ENCODE peak calls at places on chromosome 13, in ten cellular contexts. Q is activated CD4-positive, alpha-beta T cell treated with anti-CD3 and anti-CD28 coated beads, Interleukin-2, amount 50 U/mL, for 1 hour; J is stimulated activated CD4-positive, alpha-beta T cell treated with anti-CD3 and anti-CD28 coated beads, TNF-alpha, amount 100 ng/mL, for 24 hours; U is hippocampal formation; B is RCC 7860; Y is pancreas; H is stimulated activated CD8-positive, alpha-beta memory T cell treated with anti-CD3 and anti-CD28 coated beads, Interleukin-7, amount 100 ng/mL, for 1 hour; S is left colon; D is NCI-H187 treated with DMSO at 0.1 percent for 48 hours; X is heart left ventricle. V is an unnamed sample.

GRCh38 chr13:78067290-78067689 is 148.7 kb upstream of the EDNRB start:
- DNase-seq in U (no peak), J (no peak), D (no peak), Y (no peak), H (no peak), B (no peak), X (no peak), Q (no peak), S (no peak), V (no peak)

GRCh38 chr13:99468971-99469545 is 32.2 kb upstream of the TM9SF2 start:
- DNase-seq in S (no peak), Y (no peak), U (no peak), J (no peak), X (no peak), Q (no peak), D (no peak), H (no peak), B (no peak), V (peak)

GRCh38 chr13:44894001-44894770 is 95.1 kb downstream of the NUFIP1 start:
- DNase-seq in J (no peak), H (no peak), X (no peak), Y (no peak), Q (no peak), B (no peak), D (no peak), S (no peak), U (no peak), V (no peak)

GRCh38 chr13:51607165-51607564 is 22.9 kb downstream of the WDFY2 start:
- DNase-seq in Y (no peak), Q (no peak), S (no peak), X (no peak), B (no peak), U (no peak), J (no peak), D (no peak), H (no peak), V (no peak)

GRCh38 chr13:49356224-49356623 is 87.6 kb downstream of the CAB39L start:
- DNase-seq in B (peak), X (no peak), H (no peak), D (no peak), Q (no peak), S (no peak), Y (no peak), J (no peak), U (no peak), V (no peak)

GRCh38 chr13:45356966-45357689 is 16.1 kb upstream of the TPT1 start:
- DNase-seq in D (no peak), Y (no peak), Q (no peak), H (no peak), B (no peak), S (no peak), J (no peak), X (no peak), U (no peak), V (peak)

GRCh38 chr13:28536371-28536770 is 41.4 kb upstream of the FLT1 start:
- DNase-seq in X (no peak), S (no peak), H (no peak), B (no peak), D (no peak), Q (no peak), Y (no peak), U (no peak), J (no peak), V (no peak)

GRCh38 chr13:112657850-112658445 is 31.9 kb upstream of the ATP11A start:
- DNase-seq in D (no peak), H (no peak), B (peak), J (no peak), Y (no peak), S (peak), Q (no peak), X (no peak), U (no peak), V (no peak)

GRCh38 chr13:64758520-64758919 is 2471.6 kb downstream of the PCDH9 start:
- DNase-seq in D (no peak), H (no peak), Y (no peak), Q (no peak), S (no peak), B (no peak), X (no peak), U (no peak), J (no peak), V (no peak)

GRCh38 chr13:30564489-30564888 is 53.2 kb upstream of the USPL1 start:
- DNase-seq in D (no peak), S (no peak), Q (no peak), X (no peak), H (no peak), Y (no peak), U (no peak), B (no peak), J (no peak), V (no peak)

GRCh38 chr13:110314516-110315245 is 7.6 kb downstream of the COL4A2 start:
- DNase-seq in B (no peak), S (no peak), U (no peak), X (peak), H (no peak), D (no peak), Q (no peak), Y (no peak), J (no peak), V (no peak)

GRCh38 chr13:95456837-95457236 is 95.7 kb upstream of the CLDN10 start:
- DNase-seq in J (no peak), H (no peak), U (peak), D (no peak), Y (no peak), X (no peak), S (no peak), B (no peak), Q (no peak), V (peak)

GRCh38 chr13:20891034-20891433 is 11.5 kb downstream of the XPO4 start:
- DNase-seq in D (no peak), B (no peak), X (no peak), U (no peak), Y (no peak), J (no peak), Q (no peak), S (no peak), H (no peak), V (no peak)

GRCh38 chr13:40064723-40065122 is 409.3 kb downstream of the COG6 start:
- DNase-seq in Y (no peak), S (no peak), Q (no peak), H (no peak), X (no peak), B (peak), D (no peak), J (no peak), U (no peak), V (no peak)

GRCh38 chr13:99980201-99981114 is 1.1 kb upstream of the ZIC2 start:
- DNase-seq in Q (peak), D (peak), X (peak), J (no peak), U (peak), S (peak), Y (peak), H (no peak), B (peak), V (peak)

GRCh38 chr13:60509601-60510386 is 112.8 kb downstream of the TDRD3 start:
- DNase-seq in S (no peak), U (no peak), D (no peak), J (no peak), Y (no peak), B (peak), H (no peak), X (no peak), Q (no peak), V (no peak)

GRCh38 chr13:94548382-94549240 is 47.3 kb downstream of the TGDS start:
- DNase-seq in X (peak), Y (peak), Q (no peak), H (no peak), B (no peak), S (peak), U (peak), J (no peak), D (peak), V (no peak)

GRCh38 chr13:20843177-20843576 is 59.4 kb downstream of the XPO4 start:
- DNase-seq in U (no peak), H (no peak), J (no peak), D (no peak), B (no peak), Y (no peak), S (no peak), Q (no peak), X (peak), V (no peak)

GRCh38 chr13:101065314-101065713 is 351.0 kb downstream of the NALCN start:
- DNase-seq in D (no peak), S (no peak), X (no peak), B (no peak), H (no peak), Q (no peak), J (no peak), U (no peak), Y (no peak), V (no peak)

GRCh38 chr13:37059136-37059847 is at the start of gene SUPT20H:
- DNase-seq in H (peak), U (peak), B (peak), Y (peak), Q (peak), D (peak), J (peak), S (peak), X (peak), V (peak)

GRCh38 chr13:85508683-85509329 is 290.4 kb downstream of the SLITRK6 start:
- DNase-seq in H (no peak), B (no peak), U (no peak), S (no peak), Q (no peak), J (no peak), Y (no peak), X (no peak), D (no peak), V (no peak)

GRCh38 chr13:103694033-103694432 is 627.8 kb upstream of the SLC10A2 start:
- DNase-seq in H (no peak), Q (no peak), S (no peak), U (no peak), J (no peak), D (peak), B (no peak), Y (no peak), X (no peak), V (peak)

GRCh38 chr13:40352807-40353562 is 313.5 kb downstream of the FOXO1 start:
- DNase-seq in Q (no peak), S (no peak), Y (no peak), J (no peak), H (no peak), U (no peak), D (no peak), X (no peak), B (no peak), V (no peak)

GRCh38 chr13:43732726-43733125 is 54.0 kb downstream of the ENOX1 start:
- DNase-seq in U (no peak), X (no peak), B (no peak), Y (no peak), Q (no peak), S (no peak), H (no peak), D (no peak), J (no peak), V (no peak)

GRCh38 chr13:111139874-111140561 is 24.9 kb downstream of the ARHGEF7 start:
- DNase-seq in J (no peak), B (no peak), X (no peak), D (peak), Q (no peak), S (no peak), U (no peak), Y (no peak), H (no peak), V (no peak)

GRCh38 chr13:25771641-25772478 is 280.0 kb downstream of the SHISA2 start:
- DNase-seq in U (no peak), S (no peak), X (no peak), H (no peak), D (no peak), B (no peak), Q (no peak), J (no peak), Y (no peak), V (no peak)

GRCh38 chr13:61470801-61471200 is 55.2 kb upstream of the PCDH20 start:
- DNase-seq in Y (no peak), Q (no peak), H (no peak), D (no peak), U (no peak), X (no peak), B (no peak), J (no peak), S (no peak), V (no peak)

GRCh38 chr13:26571518-26571917 is 14.0 kb downstream of the WASF3 start:
- DNase-seq in H (no peak), J (no peak), S (no peak), Y (no peak), Q (no peak), D (no peak), B (no peak), U (no peak), X (no peak), V (no peak)

GRCh38 chr13:31885994-31886393 is 145.6 kb upstream of the FRY start:
- DNase-seq in S (no peak), B (no peak), Y (no peak), X (peak), U (no peak), H (no peak), J (no peak), D (no peak), Q (no peak), V (no peak)

GRCh38 chr13:98782654-98783053 is 30.2 kb upstream of the SLC15A1 start:
- DNase-seq in J (no peak), B (no peak), D (no peak), U (no peak), H (no peak), S (no peak), X (no peak), Q (no peak), Y (no peak), V (peak)

GRCh38 chr13:49828452-49828851 is 36.0 kb upstream of the KPNA3 start:
- DNase-seq in X (no peak), Y (no peak), J (no peak), D (no peak), H (no peak), U (no peak), Q (no peak), S (no peak), B (no peak), V (peak)

GRCh38 chr13:25192489-25192888 is 20.4 kb upstream of the AMER2 start:
- DNase-seq in Y (no peak), X (no peak), Q (no peak), D (no peak), J (no peak), H (no peak), U (no peak), B (no peak), S (no peak), V (no peak)

GRCh38 chr13:20714161-20714560 is 10.7 kb downstream of the IL17D start:
- DNase-seq in S (no peak), X (no peak), Y (no peak), J (no peak), B (no peak), H (no peak), U (no peak), Q (no peak), D (no peak), V (no peak)

GRCh38 chr13:62209539-62209938 is 793.9 kb upstream of the PCDH20 start:
- DNase-seq in J (no peak), B (no peak), D (no peak), U (no peak), S (no peak), X (no peak), H (no peak), Y (no peak), Q (no peak), V (peak)

GRCh38 chr13:32266130-32266529 is 49.0 kb downstream of the ZAR1L start:
- DNase-seq in Q (no peak), B (no peak), D (no peak), H (no peak), U (no peak), Y (no peak), X (no peak), J (no peak), S (no peak), V (no peak)